ENCODE peak calls at places on chromosomes 5 and 9, in four cellular contexts. One of them, this sample, is unnamed.

GRCh38 chr9:135221576-135221950 is 134.1 kb downstream of the OLFM1 start:
- DNase-seq in suprapubic skin: no peak
- DNase-seq in PC-3: no peak
- DNase-seq in neural progenitor cell: no peak
- DNase-seq in this sample: no peak

GRCh38 chr9:65411901-65412300 is 126.9 kb upstream of the FOXD4L5 start:
- DNase-seq in suprapubic skin: no peak
- DNase-seq in PC-3: no peak
- DNase-seq in neural progenitor cell: no peak
- DNase-seq in this sample: no peak

GRCh38 chr5:168059111-168059510 is 232.3 kb upstream of the WWC1 start:
- DNase-seq in suprapubic skin: no peak
- DNase-seq in PC-3: no peak
- DNase-seq in neural progenitor cell: no peak
- DNase-seq in this sample: no peak

GRCh38 chr9:97504381-97505216 is 3.1 kb downstream of the TMOD1 start:
- DNase-seq in suprapubic skin: no peak
- DNase-seq in PC-3: no peak
- DNase-seq in neural progenitor cell: no peak
- DNase-seq in this sample: no peak

GRCh38 chr9:120583958-120584369 is 4.0 kb upstream of the CDK5RAP2 start:
- DNase-seq in suprapubic skin: no peak
- DNase-seq in PC-3: no peak
- DNase-seq in neural progenitor cell: no peak
- DNase-seq in this sample: no peak

GRCh38 chr5:5398046-5398445 is 24.4 kb upstream of the ICE1 start:
- DNase-seq in suprapubic skin: no peak
- DNase-seq in PC-3: peak; percentile 34
- DNase-seq in neural progenitor cell: no peak
- DNase-seq in this sample: no peak

GRCh38 chr9:136543830-136544548 is 1.9 kb downstream of the NOTCH1 start:
- DNase-seq in suprapubic skin: no peak
- DNase-seq in PC-3: no peak
- DNase-seq in neural progenitor cell: no peak
- DNase-seq in this sample: no peak

GRCh38 chr5:174910245-174910737 is 185.9 kb downstream of the MSX2 start:
- DNase-seq in suprapubic skin: no peak
- DNase-seq in PC-3: peak; percentile 65
- DNase-seq in neural progenitor cell: peak; percentile 78
- DNase-seq in this sample: no peak

GRCh38 chr9:98962861-98963260 is 19.2 kb downstream of the COL15A1 start:
- DNase-seq in suprapubic skin: no peak
- DNase-seq in PC-3: no peak
- DNase-seq in neural progenitor cell: no peak
- DNase-seq in this sample: no peak

GRCh38 chr5:149996186-149996890 is 4.1 kb downstream of the TIGD6 start:
- DNase-seq in suprapubic skin: no peak
- DNase-seq in PC-3: no peak
- DNase-seq in neural progenitor cell: no peak
- DNase-seq in this sample: no peak
- TF ChIP-seq CTCF in suprapubic skin: no peak
- TF ChIP-seq CTCF in PC-3: no peak
- TF ChIP-seq CTCF in neural progenitor cell: no peak
- TF ChIP-seq CTCF in this sample: no peak

GRCh38 chr5:524442-525163 is at the start of gene SLC9A3:
- DNase-seq in suprapubic skin: no peak
- DNase-seq in PC-3: no peak
- DNase-seq in neural progenitor cell: no peak
- DNase-seq in this sample: no peak
- H3K4me3 ChIP-seq in suprapubic skin: peak within 1 kb of the TSS; percentile 33
- H3K4me3 ChIP-seq in PC-3: no peak within 1 kb of the TSS
- H3K4me3 ChIP-seq in neural progenitor cell: peak within 1 kb of the TSS; percentile 55
- H3K4me3 ChIP-seq in this sample: peak within 1 kb of the TSS; percentile 63

GRCh38 chr5:73314395-73315195 is 134.0 kb downstream of the FOXD1 start:
- DNase-seq in suprapubic skin: no peak
- DNase-seq in PC-3: peak; percentile 71
- DNase-seq in neural progenitor cell: no peak
- DNase-seq in this sample: no peak

GRCh38 chr5:73307645-73308346 is 134.8 kb downstream of the TMEM174 start:
- DNase-seq in suprapubic skin: no peak
- DNase-seq in PC-3: no peak
- DNase-seq in neural progenitor cell: no peak
- DNase-seq in this sample: no peak

GRCh38 chr5:73311291-73312110 is 137.1 kb downstream of the FOXD1 start:
- DNase-seq in suprapubic skin: no peak
- DNase-seq in PC-3: peak; percentile 47
- DNase-seq in neural progenitor cell: peak; percentile 61
- DNase-seq in this sample: no peak

GRCh38 chr5:73312872-73313510 is 135.6 kb downstream of the FOXD1 start:
- DNase-seq in suprapubic skin: no peak
- DNase-seq in PC-3: no peak
- DNase-seq in neural progenitor cell: no peak
- DNase-seq in this sample: no peak

GRCh38 chr5:73312146-73312871 is 136.3 kb downstream of the FOXD1 start:
- DNase-seq in suprapubic skin: no peak
- DNase-seq in PC-3: no peak
- DNase-seq in neural progenitor cell: peak; percentile 50
- DNase-seq in this sample: no peak
- TF ChIP-seq CTCF in suprapubic skin: no peak
- TF ChIP-seq CTCF in PC-3: no peak
- TF ChIP-seq CTCF in neural progenitor cell: no peak
- TF ChIP-seq CTCF in this sample: no peak

DNA sequence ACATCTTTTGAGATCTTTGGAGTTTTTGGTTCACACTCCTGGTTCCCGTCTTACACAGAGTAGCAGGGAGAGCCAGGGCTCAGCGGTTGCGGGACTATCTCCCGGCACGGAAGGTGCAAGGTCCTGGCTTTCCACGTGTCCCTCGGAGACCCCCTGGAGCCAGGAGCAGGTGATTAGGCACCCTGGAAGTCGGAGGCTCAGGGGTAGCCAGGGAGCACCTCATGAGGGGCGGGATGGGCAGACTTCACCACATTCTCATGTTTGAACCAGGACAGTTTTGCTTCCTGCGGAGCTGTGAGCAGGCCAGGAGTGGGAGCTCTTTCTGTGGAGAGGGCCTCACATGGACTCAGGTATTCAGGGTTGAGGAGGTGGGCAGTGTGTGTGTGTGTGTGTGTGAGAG is 273.7 kb upstream of the IRX1 start:
- DNase-seq in suprapubic skin: no peak
- DNase-seq in PC-3: no peak
- DNase-seq in neural progenitor cell: no peak
- DNase-seq in this sample: no peak
- H3K4me3 ChIP-seq in suprapubic skin: no peak overlapping the region
- H3K4me3 ChIP-seq in PC-3: no peak overlapping the region
- H3K4me3 ChIP-seq in neural progenitor cell: no peak overlapping the region
- H3K4me3 ChIP-seq in this sample: no peak overlapping the region

DNA sequence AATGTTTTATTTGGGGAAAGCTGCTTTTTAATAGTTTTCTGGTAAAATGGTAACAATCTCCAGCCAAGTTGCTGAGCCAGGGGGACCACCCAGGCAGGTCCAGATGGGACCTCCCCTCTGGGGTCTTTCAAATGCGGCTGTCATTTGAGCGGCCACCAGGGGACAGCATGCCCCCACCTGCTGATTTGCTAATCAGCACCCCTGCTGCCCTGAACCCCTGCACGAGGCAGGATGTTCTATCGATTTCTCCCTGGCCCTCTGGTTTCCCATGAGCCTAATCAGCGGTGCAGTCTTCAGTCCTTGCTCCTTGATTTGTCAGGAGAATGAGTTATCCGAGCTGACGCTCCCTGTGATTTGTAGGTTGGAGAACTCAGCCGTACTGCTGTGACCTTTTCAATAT is 247.0 kb downstream of the FSTL4 start:
- DNase-seq in suprapubic skin: no peak
- DNase-seq in PC-3: no peak
- DNase-seq in neural progenitor cell: peak; percentile 81
- DNase-seq in this sample: no peak
- TF ChIP-seq CTCF in suprapubic skin: no peak
- TF ChIP-seq CTCF in PC-3: peak; percentile 46
- TF ChIP-seq CTCF in neural progenitor cell: peak; percentile 69
- TF ChIP-seq CTCF in this sample: no peak

GRCh38 chr5:83720805-83721431 is at the start of gene HAPLN1:
- DNase-seq in suprapubic skin: no peak
- DNase-seq in PC-3: no peak
- DNase-seq in neural progenitor cell: peak; percentile 54
- DNase-seq in this sample: no peak
- H3K4me3 ChIP-seq in suprapubic skin: peak within 1 kb of the TSS; percentile 61
- H3K4me3 ChIP-seq in PC-3: peak within 1 kb of the TSS; percentile 78
- H3K4me3 ChIP-seq in neural progenitor cell: peak within 1 kb of the TSS; percentile 66
- H3K4me3 ChIP-seq in this sample: peak within 1 kb of the TSS; percentile 75

DNA sequence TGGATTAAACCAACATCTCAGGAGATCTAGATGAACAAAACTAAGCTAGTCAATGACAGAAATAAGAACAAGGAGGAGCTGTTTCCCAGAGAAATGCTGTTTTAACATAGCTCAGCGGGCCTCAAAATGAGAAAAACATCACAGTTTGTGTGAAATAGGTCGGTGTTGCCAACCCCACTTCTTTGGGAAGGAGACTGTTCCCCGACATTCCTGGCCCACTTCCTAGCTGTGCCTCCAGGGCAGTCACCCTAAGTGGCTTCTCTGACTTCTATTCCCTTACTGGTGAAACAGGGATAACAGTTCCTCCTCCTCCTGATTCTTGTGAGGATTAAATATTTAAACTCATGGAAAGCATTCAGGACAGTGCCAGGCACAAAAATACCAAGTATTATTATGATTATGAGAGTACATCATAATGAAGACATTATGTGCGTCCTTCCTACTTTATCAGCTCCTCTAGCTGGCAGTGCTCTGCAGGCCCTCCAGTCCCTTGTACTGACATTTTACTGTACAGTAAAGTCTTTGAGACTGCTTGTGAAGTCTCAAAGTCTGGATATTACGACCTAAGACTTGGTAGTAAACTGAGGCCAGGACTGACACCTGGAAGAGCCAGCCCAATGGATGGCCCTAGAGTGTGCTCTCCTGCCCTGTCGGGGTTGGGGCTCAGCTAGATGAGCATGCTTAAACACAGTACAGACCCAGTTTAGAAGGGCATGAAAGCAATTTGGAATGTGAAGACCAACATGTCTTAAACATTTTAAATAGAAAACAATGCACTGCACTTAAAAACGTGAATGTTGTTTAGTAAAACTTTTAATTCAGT is 7.3 kb downstream of the ISCA1 start:
- DNase-seq in suprapubic skin: no peak
- DNase-seq in PC-3: no peak
- DNase-seq in neural progenitor cell: no peak
- DNase-seq in this sample: no peak
- TF ChIP-seq CTCF in suprapubic skin: no peak
- TF ChIP-seq CTCF in PC-3: no peak
- TF ChIP-seq CTCF in neural progenitor cell: no peak
- TF ChIP-seq CTCF in this sample: no peak

DNA sequence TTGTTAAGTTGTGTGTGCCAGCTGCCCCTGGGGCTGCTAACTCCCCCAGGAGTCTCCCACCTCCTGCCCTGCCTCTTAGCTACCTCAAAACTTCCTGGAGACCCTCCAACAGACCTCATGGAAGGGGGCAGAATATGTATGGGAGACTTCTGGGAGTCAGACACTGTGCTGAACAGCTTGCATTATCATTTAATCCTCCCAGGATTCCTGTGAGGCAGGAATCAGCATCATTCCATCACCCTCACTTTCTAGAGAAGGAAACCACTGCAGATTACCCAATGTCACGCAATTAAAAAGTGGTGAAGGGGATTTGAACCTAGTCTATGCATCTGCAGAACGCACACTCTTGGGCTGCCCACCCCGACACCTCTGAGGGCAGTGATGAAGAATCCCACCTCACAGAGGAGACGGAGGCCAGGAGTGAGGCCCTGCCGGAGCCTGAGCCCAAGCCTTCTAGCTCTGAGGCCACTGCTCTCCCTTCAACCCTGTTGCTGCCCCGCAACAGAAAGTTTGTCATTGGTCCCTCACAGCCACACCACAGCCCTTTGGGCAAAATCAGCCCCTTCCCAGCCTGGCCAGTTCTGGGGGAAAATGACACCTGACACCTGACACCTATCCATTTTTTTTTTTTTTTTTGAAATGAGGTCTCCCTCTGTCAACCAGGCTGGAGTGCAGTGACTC is 30.3 kb upstream of the IL17B start:
- DNase-seq in suprapubic skin: no peak
- DNase-seq in PC-3: no peak
- DNase-seq in neural progenitor cell: no peak
- DNase-seq in this sample: peak; percentile 62
- H3K4me3 ChIP-seq in suprapubic skin: peak overlapping the region; percentile 42
- H3K4me3 ChIP-seq in PC-3: no peak overlapping the region
- H3K4me3 ChIP-seq in neural progenitor cell: no peak overlapping the region
- H3K4me3 ChIP-seq in this sample: peak overlapping the region; percentile 85

DNA sequence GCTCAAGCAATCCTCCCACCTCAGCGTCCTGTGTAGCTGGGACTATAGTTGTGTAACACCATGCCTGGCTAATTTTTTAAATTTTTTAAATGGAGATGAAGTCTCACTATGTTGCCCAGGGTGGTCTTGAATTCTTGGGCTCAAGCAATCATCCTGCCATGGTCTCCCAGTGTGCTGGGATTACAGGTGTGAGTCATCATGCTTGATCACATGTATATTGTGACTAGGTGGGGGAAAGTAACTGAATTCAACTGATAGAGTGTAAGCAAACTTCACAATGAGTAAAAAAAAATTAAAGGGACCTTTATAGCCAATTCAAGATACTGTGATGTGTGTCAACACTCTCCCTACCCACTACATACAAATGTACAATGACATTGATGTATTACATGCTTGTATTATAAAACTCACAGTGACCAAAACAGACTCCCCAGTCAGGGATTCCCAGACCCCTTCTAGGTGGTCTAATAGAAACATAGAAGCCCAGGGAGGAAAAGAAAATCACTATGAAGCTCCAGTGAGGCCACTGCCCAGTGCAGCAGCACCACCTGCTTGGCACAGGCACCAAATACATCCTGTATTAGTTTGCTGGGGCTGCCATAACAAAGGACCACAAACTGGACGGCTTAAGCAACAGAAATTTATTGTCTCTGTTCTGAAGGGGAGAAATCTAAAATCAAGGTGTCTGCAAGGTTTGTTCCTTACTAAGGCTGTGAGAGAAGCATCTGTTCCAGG is 8.8 kb downstream of the PLGRKT start:
- DNase-seq in suprapubic skin: no peak
- DNase-seq in PC-3: no peak
- DNase-seq in neural progenitor cell: no peak
- DNase-seq in this sample: no peak
- TF ChIP-seq CTCF in suprapubic skin: no peak
- TF ChIP-seq CTCF in PC-3: no peak
- TF ChIP-seq CTCF in neural progenitor cell: no peak
- TF ChIP-seq CTCF in this sample: no peak

GRCh38 chr5:181170237-181170830 is 22.9 kb downstream of the OR2V2 start:
- DNase-seq in suprapubic skin: no peak
- DNase-seq in PC-3: no peak
- DNase-seq in neural progenitor cell: peak; percentile 61
- DNase-seq in this sample: no peak
- H3K4me3 ChIP-seq in suprapubic skin: no peak overlapping the region
- H3K4me3 ChIP-seq in PC-3: no peak overlapping the region
- H3K4me3 ChIP-seq in neural progenitor cell: peak overlapping the region; percentile 63
- H3K4me3 ChIP-seq in this sample: no peak overlapping the region